ENCODE peak calls at places on chromosomes 7 and 10, in five cellular contexts. One of them, this sample, is unnamed.

GRCh38 chr7:51847461-51848134 is 531.0 kb upstream of the COBL start:
- DNase-seq in colonic mucosa: no peak
- DNase-seq in effector memory CD4-positive, alpha-beta T cell: no peak
- DNase-seq in lower lobe of right lung: no peak
- DNase-seq in astrocyte: no peak
- DNase-seq in this sample: no peak

GRCh38 chr7:155178096-155178495 is 108.0 kb downstream of the HTR5A start:
- DNase-seq in lower lobe of right lung: no peak
- DNase-seq in colonic mucosa: no peak
- DNase-seq in effector memory CD4-positive, alpha-beta T cell: no peak
- DNase-seq in astrocyte: no peak
- DNase-seq in this sample: no peak

GRCh38 chr7:598899-599298 is 79.3 kb upstream of the PDGFA start:
- DNase-seq in lower lobe of right lung: peak
- DNase-seq in colonic mucosa: no peak
- DNase-seq in astrocyte: no peak
- DNase-seq in effector memory CD4-positive, alpha-beta T cell: no peak
- DNase-seq in this sample: no peak

GRCh38 chr10:132710746-132711617 is 75.0 kb downstream of the NKX6-2 start:
- DNase-seq in astrocyte: no peak
- DNase-seq in colonic mucosa: no peak
- DNase-seq in effector memory CD4-positive, alpha-beta T cell: no peak
- DNase-seq in lower lobe of right lung: peak
- DNase-seq in this sample: no peak

GRCh38 chr10:120414946-120415345 is 42.1 kb upstream of the PLPP4 start:
- DNase-seq in effector memory CD4-positive, alpha-beta T cell: no peak
- DNase-seq in astrocyte: no peak
- DNase-seq in colonic mucosa: no peak
- DNase-seq in lower lobe of right lung: no peak
- DNase-seq in this sample: no peak

GRCh38 chr10:111392910-111393309 is 316.1 kb downstream of the ADRA2A start:
- DNase-seq in colonic mucosa: no peak
- DNase-seq in astrocyte: no peak
- DNase-seq in lower lobe of right lung: no peak
- DNase-seq in effector memory CD4-positive, alpha-beta T cell: no peak
- DNase-seq in this sample: no peak

GRCh38 chr7:149245744-149246143 is 6.3 kb downstream of the ZNF212 start:
- DNase-seq in effector memory CD4-positive, alpha-beta T cell: no peak
- DNase-seq in lower lobe of right lung: no peak
- DNase-seq in colonic mucosa: no peak
- DNase-seq in astrocyte: no peak
- DNase-seq in this sample: no peak

GRCh38 chr7:148014473-148014872 is 576.1 kb upstream of the C7orf33 start:
- DNase-seq in astrocyte: no peak
- DNase-seq in effector memory CD4-positive, alpha-beta T cell: no peak
- DNase-seq in colonic mucosa: no peak
- DNase-seq in lower lobe of right lung: no peak
- DNase-seq in this sample: no peak

GRCh38 chr10:108592926-108593325 is 1330.4 kb downstream of the XPNPEP1 start:
- DNase-seq in astrocyte: no peak
- DNase-seq in colonic mucosa: no peak
- DNase-seq in lower lobe of right lung: no peak
- DNase-seq in effector memory CD4-positive, alpha-beta T cell: no peak
- DNase-seq in this sample: no peak

GRCh38 chr7:90232440-90232839 is 12.5 kb upstream of the CFAP69 start:
- DNase-seq in astrocyte: no peak
- DNase-seq in effector memory CD4-positive, alpha-beta T cell: no peak
- DNase-seq in colonic mucosa: no peak
- DNase-seq in lower lobe of right lung: no peak
- DNase-seq in this sample: no peak

GRCh38 chr10:43806851-43807640 is 158.4 kb upstream of the ZNF32 start:
- DNase-seq in astrocyte: peak
- DNase-seq in lower lobe of right lung: no peak
- DNase-seq in colonic mucosa: no peak
- DNase-seq in effector memory CD4-positive, alpha-beta T cell: no peak
- DNase-seq in this sample: no peak

GRCh38 chr7:157686285-157686894 is 349.6 kb downstream of the DNAJB6 start:
- DNase-seq in lower lobe of right lung: no peak
- DNase-seq in astrocyte: peak
- DNase-seq in colonic mucosa: no peak
- DNase-seq in effector memory CD4-positive, alpha-beta T cell: no peak
- DNase-seq in this sample: no peak

GRCh38 chr7:27793780-27794179 is 53.8 kb downstream of the TAX1BP1 start:
- DNase-seq in lower lobe of right lung: no peak
- DNase-seq in effector memory CD4-positive, alpha-beta T cell: no peak
- DNase-seq in colonic mucosa: no peak
- DNase-seq in astrocyte: peak
- DNase-seq in this sample: no peak

GRCh38 chr7:65438593-65438992 is 64.9 kb downstream of the ZNF92 start:
- DNase-seq in lower lobe of right lung: no peak
- DNase-seq in astrocyte: peak
- DNase-seq in colonic mucosa: no peak
- DNase-seq in effector memory CD4-positive, alpha-beta T cell: no peak
- DNase-seq in this sample: no peak

GRCh38 chr7:65430344-65431186 is 56.9 kb downstream of the ZNF92 start:
- DNase-seq in lower lobe of right lung: no peak
- DNase-seq in astrocyte: no peak
- DNase-seq in colonic mucosa: no peak
- DNase-seq in effector memory CD4-positive, alpha-beta T cell: no peak
- DNase-seq in this sample: no peak

GRCh38 chr7:65441010-65441409 is 67.4 kb downstream of the ZNF92 start:
- DNase-seq in astrocyte: peak
- DNase-seq in colonic mucosa: no peak
- DNase-seq in lower lobe of right lung: no peak
- DNase-seq in effector memory CD4-positive, alpha-beta T cell: no peak
- DNase-seq in this sample: no peak

GRCh38 chr7:65434307-65434706 is 60.7 kb downstream of the ZNF92 start:
- DNase-seq in astrocyte: no peak
- DNase-seq in lower lobe of right lung: no peak
- DNase-seq in colonic mucosa: no peak
- DNase-seq in effector memory CD4-positive, alpha-beta T cell: no peak
- DNase-seq in this sample: no peak

DNA sequence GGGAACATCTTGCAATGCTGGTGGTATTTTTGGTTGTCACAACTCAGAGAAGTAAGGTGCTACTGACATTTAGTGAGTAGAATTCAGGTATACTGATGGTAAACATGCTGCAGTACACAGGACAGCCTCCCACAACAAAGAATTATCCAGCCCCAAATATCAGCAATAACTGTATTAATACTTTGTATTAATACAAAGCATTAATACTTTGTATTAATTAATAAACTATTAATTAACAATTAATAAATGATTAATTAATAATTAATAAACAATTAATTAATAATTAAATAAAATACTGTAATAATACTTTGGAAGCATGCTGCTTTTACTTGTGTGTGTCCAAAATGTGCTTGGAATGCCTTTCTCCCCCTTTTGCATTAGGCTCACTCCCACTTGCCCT is 62.5 kb downstream of the ZNF92 start:
- DNase-seq in astrocyte: no peak
- DNase-seq in colonic mucosa: no peak
- DNase-seq in effector memory CD4-positive, alpha-beta T cell: no peak
- DNase-seq in lower lobe of right lung: no peak
- DNase-seq in this sample: no peak
- H3K27ac ChIP-seq in astrocyte: no peak
- H3K27ac ChIP-seq in colonic mucosa: no peak
- H3K27ac ChIP-seq in effector memory CD4-positive, alpha-beta T cell: no peak
- H3K27ac ChIP-seq in lower lobe of right lung: no peak
- H3K27ac ChIP-seq in this sample: no peak

GRCh38 chr7:1893025-1893424 is 222.9 kb downstream of the ELFN1 start:
- DNase-seq in astrocyte: no peak
- DNase-seq in effector memory CD4-positive, alpha-beta T cell: no peak
- DNase-seq in lower lobe of right lung: no peak
- DNase-seq in colonic mucosa: no peak
- DNase-seq in this sample: no peak

GRCh38 chr7:1895664-1896515 is 225.8 kb downstream of the ELFN1 start:
- DNase-seq in astrocyte: no peak
- DNase-seq in colonic mucosa: no peak
- DNase-seq in lower lobe of right lung: no peak
- DNase-seq in effector memory CD4-positive, alpha-beta T cell: no peak
- DNase-seq in this sample: no peak

GRCh38 chr7:1894313-1894900 is 224.3 kb downstream of the ELFN1 start:
- DNase-seq in effector memory CD4-positive, alpha-beta T cell: no peak
- DNase-seq in lower lobe of right lung: no peak
- DNase-seq in colonic mucosa: no peak
- DNase-seq in astrocyte: no peak
- DNase-seq in this sample: no peak

GRCh38 chr7:1893451-1893850 is 223.4 kb downstream of the ELFN1 start:
- DNase-seq in astrocyte: no peak
- DNase-seq in lower lobe of right lung: no peak
- DNase-seq in colonic mucosa: no peak
- DNase-seq in effector memory CD4-positive, alpha-beta T cell: no peak
- DNase-seq in this sample: no peak

GRCh38 chr7:1894906-1895663 is 225.0 kb downstream of the ELFN1 start:
- DNase-seq in lower lobe of right lung: no peak
- DNase-seq in colonic mucosa: no peak
- DNase-seq in astrocyte: no peak
- DNase-seq in effector memory CD4-positive, alpha-beta T cell: no peak
- DNase-seq in this sample: no peak
- H3K27ac ChIP-seq in lower lobe of right lung: no peak
- H3K27ac ChIP-seq in colonic mucosa: no peak
- H3K27ac ChIP-seq in astrocyte: no peak
- H3K27ac ChIP-seq in effector memory CD4-positive, alpha-beta T cell: no peak
- H3K27ac ChIP-seq in this sample: no peak

DNA sequence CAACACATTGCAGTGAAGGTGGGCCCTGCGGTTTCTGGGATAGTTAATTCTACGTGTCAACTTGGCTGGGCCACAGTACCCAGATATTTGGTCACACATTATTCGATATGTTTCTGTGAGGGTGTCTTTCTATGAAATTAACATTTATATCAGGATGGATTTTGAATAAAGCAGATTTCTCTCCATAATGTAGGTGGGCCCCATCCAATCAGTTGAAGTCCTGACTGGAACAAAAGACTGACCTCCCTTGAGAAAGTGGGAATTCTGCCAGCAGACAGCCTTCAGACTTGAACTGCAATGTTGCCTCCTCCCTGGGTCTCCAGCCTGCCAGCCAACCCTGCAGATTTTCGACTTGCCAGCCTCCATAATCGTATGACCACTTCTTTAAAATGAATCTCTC is 420.6 kb downstream of the PLXNA4 start:
- DNase-seq in colonic mucosa: no peak
- DNase-seq in lower lobe of right lung: no peak
- DNase-seq in effector memory CD4-positive, alpha-beta T cell: no peak
- DNase-seq in astrocyte: no peak
- DNase-seq in this sample: no peak
- H3K27ac ChIP-seq in colonic mucosa: no peak
- H3K27ac ChIP-seq in lower lobe of right lung: no peak
- H3K27ac ChIP-seq in effector memory CD4-positive, alpha-beta T cell: no peak
- H3K27ac ChIP-seq in astrocyte: no peak
- H3K27ac ChIP-seq in this sample: no peak

GRCh38 chr7:129864042-129864441 is 88.7 kb downstream of the UBE2H start:
- DNase-seq in astrocyte: peak
- DNase-seq in colonic mucosa: no peak
- DNase-seq in effector memory CD4-positive, alpha-beta T cell: no peak
- DNase-seq in lower lobe of right lung: no peak
- DNase-seq in this sample: no peak

GRCh38 chr7:129865093-129865931 is 87.4 kb downstream of the UBE2H start:
- DNase-seq in colonic mucosa: no peak
- DNase-seq in astrocyte: no peak
- DNase-seq in effector memory CD4-positive, alpha-beta T cell: no peak
- DNase-seq in lower lobe of right lung: no peak
- DNase-seq in this sample: no peak

GRCh38 chr7:129865932-129866214 is 86.9 kb downstream of the UBE2H start:
- DNase-seq in effector memory CD4-positive, alpha-beta T cell: no peak
- DNase-seq in colonic mucosa: no peak
- DNase-seq in astrocyte: no peak
- DNase-seq in lower lobe of right lung: no peak
- DNase-seq in this sample: no peak

GRCh38 chr7:129862672-129863071 is 90.1 kb downstream of the UBE2H start:
- DNase-seq in effector memory CD4-positive, alpha-beta T cell: no peak
- DNase-seq in astrocyte: no peak
- DNase-seq in lower lobe of right lung: no peak
- DNase-seq in colonic mucosa: no peak
- DNase-seq in this sample: no peak

DNA sequence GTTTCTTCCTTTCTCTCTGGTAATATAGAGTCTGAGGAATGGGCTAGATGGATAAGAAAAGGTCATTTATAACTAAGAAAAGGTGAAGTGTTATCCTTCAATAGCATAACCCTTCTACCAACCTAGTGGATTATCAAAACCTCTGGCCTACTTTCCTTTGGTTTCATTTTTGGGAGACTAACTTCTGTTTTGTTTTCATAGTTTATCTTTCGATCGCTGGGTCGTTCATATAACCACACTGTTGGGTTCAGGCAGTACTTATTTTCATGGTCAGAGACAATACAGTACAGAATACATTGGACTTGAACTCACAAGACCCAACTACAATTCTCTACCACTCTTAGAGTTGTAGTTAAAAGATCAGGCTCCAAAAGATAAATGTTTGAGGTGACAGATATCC is 86.5 kb downstream of the UBE2H start:
- DNase-seq in colonic mucosa: no peak
- DNase-seq in astrocyte: no peak
- DNase-seq in lower lobe of right lung: no peak
- DNase-seq in effector memory CD4-positive, alpha-beta T cell: no peak
- DNase-seq in this sample: no peak
- H3K27ac ChIP-seq in colonic mucosa: no peak
- H3K27ac ChIP-seq in astrocyte: no peak
- H3K27ac ChIP-seq in lower lobe of right lung: no peak
- H3K27ac ChIP-seq in effector memory CD4-positive, alpha-beta T cell: no peak
- H3K27ac ChIP-seq in this sample: no peak

GRCh38 chr7:79412438-79412837 is 41.0 kb downstream of the MAGI2 start:
- DNase-seq in effector memory CD4-positive, alpha-beta T cell: no peak
- DNase-seq in colonic mucosa: no peak
- DNase-seq in astrocyte: no peak
- DNase-seq in lower lobe of right lung: no peak
- DNase-seq in this sample: no peak

GRCh38 chr7:79420464-79420863 is 33.0 kb downstream of the MAGI2 start:
- DNase-seq in effector memory CD4-positive, alpha-beta T cell: no peak
- DNase-seq in astrocyte: peak
- DNase-seq in colonic mucosa: no peak
- DNase-seq in lower lobe of right lung: no peak
- DNase-seq in this sample: no peak

GRCh38 chr7:79412915-79413314 is 40.6 kb downstream of the MAGI2 start:
- DNase-seq in effector memory CD4-positive, alpha-beta T cell: no peak
- DNase-seq in lower lobe of right lung: no peak
- DNase-seq in colonic mucosa: no peak
- DNase-seq in astrocyte: no peak
- DNase-seq in this sample: no peak

GRCh38 chr7:79410345-79410744 is 43.1 kb downstream of the MAGI2 start:
- DNase-seq in colonic mucosa: no peak
- DNase-seq in effector memory CD4-positive, alpha-beta T cell: no peak
- DNase-seq in astrocyte: no peak
- DNase-seq in lower lobe of right lung: no peak
- DNase-seq in this sample: no peak

DNA sequence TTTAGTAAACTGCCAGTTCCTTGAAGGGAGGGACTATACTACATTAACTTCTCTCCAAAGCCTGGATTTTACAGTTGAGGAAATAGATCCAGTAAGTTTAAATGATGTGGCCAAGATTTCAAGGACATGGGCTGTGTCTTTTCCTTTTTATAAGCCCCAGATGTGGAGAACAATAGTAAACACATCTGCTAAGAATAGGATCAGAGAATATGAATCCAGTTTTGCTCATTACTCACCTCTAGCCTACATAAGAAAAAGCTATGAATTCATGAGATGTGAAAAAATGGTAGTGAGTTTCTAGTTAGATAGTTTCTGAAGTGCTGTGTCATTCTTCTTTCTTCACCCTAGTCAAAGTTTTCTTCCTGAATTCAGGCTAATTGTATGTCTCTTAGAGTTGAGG is 38.6 kb downstream of the MAGI2 start:
- DNase-seq in astrocyte: no peak
- DNase-seq in effector memory CD4-positive, alpha-beta T cell: no peak
- DNase-seq in colonic mucosa: no peak
- DNase-seq in lower lobe of right lung: no peak
- DNase-seq in this sample: no peak
- H3K27ac ChIP-seq in astrocyte: no peak
- H3K27ac ChIP-seq in effector memory CD4-positive, alpha-beta T cell: no peak
- H3K27ac ChIP-seq in colonic mucosa: no peak
- H3K27ac ChIP-seq in lower lobe of right lung: no peak
- H3K27ac ChIP-seq in this sample: no peak